ENCODE peak calls at places on chromosome 4, in ten cellular contexts. Q is posterior cingulate gyrus; S is sigmoid colon; W is GF-D8; Y is activated naive CD4-positive, alpha-beta T cell treated with Interleukin-2 at 50 U/mL for 16 hours; Z is left ventricle myocardium superior; V is astrocyte of the spinal cord; P is Kasumi-1; B is endodermal cell; L is EH. N is an unnamed sample.

GRCh38 chr4:128866281-128866680 is 56.8 kb downstream of the JADE1 start:
- DNase-seq in Q (no peak), S (no peak), W (no peak), Y (no peak), Z (no peak), V (no peak), P (no peak), B (no peak), L (no peak), N (no peak)

GRCh38 chr4:110493521-110493920 is 17.6 kb downstream of the ENPEP start:
- DNase-seq in Q (no peak), S (no peak), W (no peak), Y (no peak), Z (no peak), V (no peak), P (no peak), B (no peak), L (no peak), N (no peak)

GRCh38 chr4:98341309-98341708 is 80.1 kb downstream of the RAP1GDS1 start:
- DNase-seq in Q (no peak), S (no peak), W (no peak), Y (no peak), Z (no peak), V (peak), P (no peak), B (no peak), L (peak), N (no peak)

GRCh38 chr4:101967697-101968346 is 177.3 kb downstream of the BANK1 start:
- DNase-seq in Q (no peak), S (no peak), W (no peak), Y (no peak), Z (no peak), V (peak), P (no peak), B (no peak), L (peak), N (no peak)

GRCh38 chr4:39609454-39609911 is 29.2 kb downstream of the SMIM14 start:
- DNase-seq in Q (no peak), S (no peak), W (no peak), Y (no peak), Z (no peak), V (no peak), P (no peak), B (no peak), L (no peak), N (no peak)

GRCh38 chr4:4502694-4503311 is 39.0 kb downstream of the STX18 start:
- DNase-seq in Q (no peak), S (no peak), W (no peak), Y (peak), Z (no peak), V (peak), P (peak), B (no peak), L (peak), N (peak)

GRCh38 chr4:48173055-48173991 is 39.3 kb upstream of the TXK start:
- DNase-seq in Q (no peak), S (no peak), W (peak), Y (no peak), Z (no peak), V (peak), P (no peak), B (peak), L (peak), N (no peak)

GRCh38 chr4:71294301-71294700 is 44.5 kb upstream of the SLC4A4 start:
- DNase-seq in Q (no peak), S (no peak), W (no peak), Y (no peak), Z (no peak), V (peak), P (no peak), B (no peak), L (peak), N (no peak)

GRCh38 chr4:74109894-74110605 is 11.1 kb upstream of the CXCL2 start:
- DNase-seq in Q (no peak), S (no peak), W (no peak), Y (no peak), Z (no peak), V (peak), P (no peak), B (no peak), L (peak), N (no peak)

GRCh38 chr4:26779224-26779623 is 81.4 kb upstream of the STIM2 start:
- DNase-seq in Q (no peak), S (no peak), W (no peak), Y (no peak), Z (no peak), V (no peak), P (no peak), B (no peak), L (no peak), N (no peak)

GRCh38 chr4:7971159-7971631 is 31.5 kb upstream of the AFAP1 start:
- DNase-seq in Q (no peak), S (no peak), W (no peak), Y (no peak), Z (no peak), V (no peak), P (no peak), B (no peak), L (no peak), N (no peak)

GRCh38 chr4:184598753-184599491 is 50.3 kb downstream of the CASP3 start:
- DNase-seq in Q (no peak), S (no peak), W (no peak), Y (no peak), Z (peak), V (no peak), P (no peak), B (no peak), L (peak), N (no peak)

GRCh38 chr4:6562931-6563901 is 11.8 kb upstream of the MAN2B2 start:
- DNase-seq in Q (no peak), S (no peak), W (no peak), Y (no peak), Z (peak), V (peak), P (no peak), B (peak), L (peak), N (no peak)

GRCh38 chr4:144599621-144600020 is 46.3 kb upstream of the HHIP start:
- DNase-seq in Q (no peak), S (no peak), W (no peak), Y (no peak), Z (no peak), V (peak), P (no peak), B (no peak), L (no peak), N (no peak)

GRCh38 chr4:148026022-148026421 is 294.1 kb downstream of the ARHGAP10 start:
- DNase-seq in Q (no peak), S (no peak), W (no peak), Y (no peak), Z (no peak), V (peak), P (no peak), B (peak), L (peak), N (no peak)

GRCh38 chr4:189202182-189202868 is 738.3 kb upstream of the FRG1 start:
- DNase-seq in Q (peak), S (peak), W (no peak), Y (no peak), Z (peak), V (peak), P (peak), B (peak), L (peak), N (no peak)

GRCh38 chr4:14513471-14513870 is 488.8 kb upstream of the CPEB2 start:
- DNase-seq in Q (no peak), S (no peak), W (no peak), Y (no peak), Z (no peak), V (peak), P (no peak), B (no peak), L (peak), N (no peak)

GRCh38 chr4:23930750-23931488 is 41.1 kb upstream of the PPARGC1A start:
- DNase-seq in Q (peak), S (peak), W (no peak), Y (no peak), Z (peak), V (no peak), P (no peak), B (peak), L (peak), N (no peak)

GRCh38 chr4:18815081-18815778 is 793.7 kb upstream of the LCORL start:
- DNase-seq in Q (no peak), S (no peak), W (no peak), Y (no peak), Z (no peak), V (no peak), P (no peak), B (no peak), L (no peak), N (no peak)

GRCh38 chr4:139330283-139330682 is 28.0 kb upstream of the NDUFC1 start:
- DNase-seq in Q (no peak), S (no peak), W (no peak), Y (no peak), Z (no peak), V (no peak), P (no peak), B (no peak), L (no peak), N (no peak)

GRCh38 chr4:151990201-151990600 is 229.4 kb upstream of the GATB start:
- DNase-seq in Q (no peak), S (no peak), W (no peak), Y (no peak), Z (no peak), V (peak), P (no peak), B (no peak), L (peak), N (no peak)

GRCh38 chr4:2082118-2082517 is 23.0 kb downstream of the NAT8L start:
- DNase-seq in Q (no peak), S (peak), W (no peak), Y (no peak), Z (no peak), V (no peak), P (no peak), B (peak), L (no peak), N (no peak)

GRCh38 chr4:119286377-119287002 is 35.4 kb downstream of the FABP2 start:
- DNase-seq in Q (no peak), S (no peak), W (no peak), Y (no peak), Z (no peak), V (peak), P (no peak), B (no peak), L (peak), N (peak)

GRCh38 chr4:7310441-7310840 is 118.1 kb downstream of the SORCS2 start:
- DNase-seq in Q (no peak), S (no peak), W (no peak), Y (no peak), Z (no peak), V (no peak), P (no peak), B (no peak), L (no peak), N (no peak)

GRCh38 chr4:138595731-138596465 is 353.7 kb upstream of the SLC7A11 start:
- DNase-seq in Q (no peak), S (no peak), W (no peak), Y (no peak), Z (peak), V (peak), P (no peak), B (no peak), L (peak), N (no peak)

GRCh38 chr4:8117278-8117682 is 41.3 kb downstream of the ABLIM2 start:
- DNase-seq in Q (no peak), S (no peak), W (no peak), Y (peak), Z (peak), V (no peak), P (no peak), B (peak), L (peak), N (no peak)

GRCh38 chr4:140856692-140857091 is 100.5 kb upstream of the TBC1D9 start:
- DNase-seq in Q (no peak), S (peak), W (no peak), Y (no peak), Z (peak), V (peak), P (no peak), B (peak), L (peak), N (no peak)

GRCh38 chr4:26992657-26993361 is 132.2 kb downstream of the STIM2 start:
- DNase-seq in Q (peak), S (no peak), W (peak), Y (peak), Z (no peak), V (peak), P (peak), B (no peak), L (no peak), N (no peak)

GRCh38 chr4:145954924-145955339 is 16.3 kb upstream of the ZNF827 start:
- DNase-seq in Q (no peak), S (no peak), W (no peak), Y (no peak), Z (no peak), V (peak), P (no peak), B (no peak), L (peak), N (no peak)

GRCh38 chr4:16136771-16137170 is 52.9 kb upstream of the PROM1 start:
- DNase-seq in Q (no peak), S (no peak), W (no peak), Y (no peak), Z (no peak), V (no peak), P (no peak), B (peak), L (no peak), N (no peak)

GRCh38 chr4:165330666-165331065 is 3.2 kb downstream of the MSMO1 start:
- DNase-seq in Q (no peak), S (no peak), W (no peak), Y (no peak), Z (no peak), V (no peak), P (no peak), B (peak), L (no peak), N (no peak)

N was measured in activated T-helper 9 cell treated with anti-CD3 and anti-CD28 coated beads, Interleukin-2, amount 50 U/mL, for 16 hours.